ENCODE peak calls at places on chromosomes 7 and 10, in eight cellular contexts. One of them, this sample, is unnamed.
A peak's percentile ranks its signal among the peaks of the same experiment; 100 is the strongest.

GRCh38 chr10:79219276-79219957 is 127.9 kb upstream of the PPIF start:
- DNase-seq in CD8-positive, alpha-beta T cell: no peak
- DNase-seq in H1: no peak
- DNase-seq in mammary epithelial cell: no peak
- DNase-seq in K562: no peak
- DNase-seq in H9: no peak
- DNase-seq in A673: no peak
- DNase-seq in A549: no peak
- DNase-seq in this sample: no peak

GRCh38 chr10:15346440-15347141 is 24.5 kb downstream of the FAM171A1 start:
- DNase-seq in A673: no peak
- DNase-seq in H9: no peak
- DNase-seq in K562: no peak
- DNase-seq in H1: no peak
- DNase-seq in A549: no peak
- DNase-seq in mammary epithelial cell: no peak
- DNase-seq in CD8-positive, alpha-beta T cell: no peak
- DNase-seq in this sample: no peak

GRCh38 chr7:107879400-107880035 is 11.5 kb upstream of the DLD start:
- DNase-seq in H1: no peak
- DNase-seq in A549: peak; percentile 56
- DNase-seq in mammary epithelial cell: peak; percentile 55
- DNase-seq in CD8-positive, alpha-beta T cell: no peak
- DNase-seq in K562: peak; percentile 71
- DNase-seq in A673: peak; percentile 73
- DNase-seq in H9: no peak
- DNase-seq in this sample: no peak

GRCh38 chr7:158432369-158433270 is 155.0 kb downstream of the PTPRN2 start:
- DNase-seq in CD8-positive, alpha-beta T cell: no peak
- DNase-seq in H9: no peak
- DNase-seq in A549: peak; percentile 76
- DNase-seq in H1: no peak
- DNase-seq in K562: no peak
- DNase-seq in mammary epithelial cell: peak; percentile 1
- DNase-seq in A673: no peak
- DNase-seq in this sample: peak; percentile 1

GRCh38 chr7:27277628-27278027 is 35.0 kb downstream of the EVX1 start:
- DNase-seq in A549: peak; percentile 67
- DNase-seq in A673: no peak
- DNase-seq in H9: no peak
- DNase-seq in CD8-positive, alpha-beta T cell: no peak
- DNase-seq in K562: peak; percentile 13
- DNase-seq in H1: no peak
- DNase-seq in mammary epithelial cell: peak; percentile 84
- DNase-seq in this sample: no peak

GRCh38 chr10:99768430-99769011 is 13.9 kb upstream of the ABCC2 start:
- DNase-seq in K562: no peak
- DNase-seq in A673: no peak
- DNase-seq in A549: no peak
- DNase-seq in CD8-positive, alpha-beta T cell: no peak
- DNase-seq in mammary epithelial cell: no peak
- DNase-seq in H9: no peak
- DNase-seq in H1: no peak
- DNase-seq in this sample: no peak

GRCh38 chr7:131225619-131226101 is 102.0 kb upstream of the MKLN1 start:
- DNase-seq in CD8-positive, alpha-beta T cell: no peak
- DNase-seq in A673: no peak
- DNase-seq in K562: no peak
- DNase-seq in H9: no peak
- DNase-seq in mammary epithelial cell: no peak
- DNase-seq in H1: no peak
- DNase-seq in A549: peak; percentile 93
- DNase-seq in this sample: no peak

GRCh38 chr10:119378737-119379067 is 163.8 kb downstream of the RGS10 start:
- DNase-seq in A673: no peak
- DNase-seq in mammary epithelial cell: no peak
- DNase-seq in CD8-positive, alpha-beta T cell: no peak
- DNase-seq in H1: no peak
- DNase-seq in K562: peak; percentile 76
- DNase-seq in H9: no peak
- DNase-seq in A549: no peak
- DNase-seq in this sample: no peak

GRCh38 chr7:21256310-21256877 is 171.5 kb upstream of the SP4 start:
- DNase-seq in H1: no peak
- DNase-seq in mammary epithelial cell: peak; percentile 6
- DNase-seq in K562: no peak
- DNase-seq in H9: no peak
- DNase-seq in A549: peak; percentile 6
- DNase-seq in A673: peak; percentile 31
- DNase-seq in CD8-positive, alpha-beta T cell: no peak
- DNase-seq in this sample: no peak

GRCh38 chr7:69690329-69690728 is 92.1 kb downstream of the AUTS2 start:
- DNase-seq in H9: no peak
- DNase-seq in H1: no peak
- DNase-seq in A549: no peak
- DNase-seq in mammary epithelial cell: no peak
- DNase-seq in K562: no peak
- DNase-seq in CD8-positive, alpha-beta T cell: no peak
- DNase-seq in A673: no peak
- DNase-seq in this sample: no peak

GRCh38 chr7:69691327-69691726 is 93.1 kb downstream of the AUTS2 start:
- DNase-seq in A549: no peak
- DNase-seq in A673: no peak
- DNase-seq in mammary epithelial cell: no peak
- DNase-seq in CD8-positive, alpha-beta T cell: no peak
- DNase-seq in H9: no peak
- DNase-seq in K562: no peak
- DNase-seq in H1: no peak
- DNase-seq in this sample: no peak

GRCh38 chr7:69691734-69692133 is 93.5 kb downstream of the AUTS2 start:
- DNase-seq in CD8-positive, alpha-beta T cell: no peak
- DNase-seq in H1: no peak
- DNase-seq in mammary epithelial cell: no peak
- DNase-seq in K562: no peak
- DNase-seq in A549: no peak
- DNase-seq in H9: no peak
- DNase-seq in A673: no peak
- DNase-seq in this sample: no peak

GRCh38 chr7:69684955-69685631 is 86.8 kb downstream of the AUTS2 start:
- DNase-seq in A549: no peak
- DNase-seq in A673: no peak
- DNase-seq in H9: no peak
- DNase-seq in CD8-positive, alpha-beta T cell: no peak
- DNase-seq in K562: no peak
- DNase-seq in mammary epithelial cell: no peak
- DNase-seq in H1: no peak
- DNase-seq in this sample: no peak

GRCh38 chr7:69687739-69688431 is 89.6 kb downstream of the AUTS2 start:
- DNase-seq in K562: no peak
- DNase-seq in A673: no peak
- DNase-seq in mammary epithelial cell: no peak
- DNase-seq in A549: no peak
- DNase-seq in H1: no peak
- DNase-seq in CD8-positive, alpha-beta T cell: no peak
- DNase-seq in H9: no peak
- DNase-seq in this sample: no peak
- H3K27ac ChIP-seq in K562: no peak overlapping the region
- H3K27ac ChIP-seq in A673: peak overlapping the region; percentile 20
- H3K27ac ChIP-seq in mammary epithelial cell: no peak overlapping the region
- H3K27ac ChIP-seq in A549: no peak overlapping the region
- H3K27ac ChIP-seq in H1: no peak overlapping the region
- H3K27ac ChIP-seq in CD8-positive, alpha-beta T cell: no peak overlapping the region
- H3K27ac ChIP-seq in H9: no peak overlapping the region
- H3K27ac ChIP-seq in this sample: no peak overlapping the region

GRCh38 chr7:12291870-12292269 is 80.8 kb downstream of the TMEM106B start:
- DNase-seq in CD8-positive, alpha-beta T cell: no peak
- DNase-seq in A549: no peak
- DNase-seq in K562: no peak
- DNase-seq in A673: peak; percentile 14
- DNase-seq in H1: no peak
- DNase-seq in H9: no peak
- DNase-seq in mammary epithelial cell: peak; percentile 9
- DNase-seq in this sample: no peak
- TF ChIP-seq CTCF in CD8-positive, alpha-beta T cell: no peak
- TF ChIP-seq CTCF in A549: peak; percentile 3
- TF ChIP-seq CTCF in K562: peak; percentile 49
- TF ChIP-seq CTCF in A673: peak; percentile 45
- TF ChIP-seq CTCF in H1: peak; percentile 48
- TF ChIP-seq CTCF in H9: peak; percentile 47
- TF ChIP-seq CTCF in mammary epithelial cell: peak; percentile 35
- TF ChIP-seq CTCF in this sample: no peak

DNA sequence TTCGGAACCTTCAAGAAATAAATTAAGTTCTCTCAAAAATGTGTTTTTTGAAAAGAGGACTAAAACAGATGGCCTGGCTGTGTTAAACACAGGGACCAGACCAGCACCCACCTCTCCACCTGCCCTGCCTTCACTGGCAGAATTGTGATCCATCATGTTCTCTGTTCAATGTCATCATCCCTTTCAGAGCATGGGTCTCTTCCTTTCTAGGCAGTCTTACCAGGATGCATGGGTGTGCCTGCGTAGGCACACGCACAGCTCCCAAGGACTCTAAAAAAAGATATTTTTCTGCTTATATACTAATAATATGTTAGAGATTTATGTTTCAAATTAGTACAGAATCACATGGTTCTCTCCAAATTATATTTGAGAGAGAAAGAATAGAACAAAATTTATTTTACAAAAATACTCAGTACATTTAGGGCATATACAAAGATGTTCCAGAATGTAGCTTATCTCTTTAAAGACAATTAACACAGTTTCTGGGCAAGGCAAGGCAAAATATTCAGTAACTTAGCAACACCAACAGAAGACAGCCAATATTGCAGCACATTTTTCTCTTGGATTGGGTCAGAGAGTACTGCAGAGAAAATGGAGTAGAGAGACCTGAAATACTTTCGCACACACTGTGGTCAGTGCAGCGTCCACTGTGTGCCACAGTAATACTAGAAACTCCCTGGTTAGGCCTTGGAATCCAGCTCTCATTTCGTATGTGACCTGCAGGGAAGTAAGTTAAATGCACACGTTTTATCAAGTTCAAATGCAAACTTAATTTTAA is 52.8 kb downstream of the EGFR start:
- DNase-seq in mammary epithelial cell: no peak
- DNase-seq in H1: no peak
- DNase-seq in CD8-positive, alpha-beta T cell: no peak
- DNase-seq in A673: no peak
- DNase-seq in H9: no peak
- DNase-seq in A549: no peak
- DNase-seq in K562: no peak
- DNase-seq in this sample: no peak
- H3K27ac ChIP-seq in mammary epithelial cell: peak overlapping the region; percentile 97
- H3K27ac ChIP-seq in H1: no peak overlapping the region
- H3K27ac ChIP-seq in CD8-positive, alpha-beta T cell: no peak overlapping the region
- H3K27ac ChIP-seq in A673: no peak overlapping the region
- H3K27ac ChIP-seq in H9: no peak overlapping the region
- H3K27ac ChIP-seq in A549: peak overlapping the region; percentile 75
- H3K27ac ChIP-seq in K562: no peak overlapping the region
- H3K27ac ChIP-seq in this sample: peak overlapping the region; percentile 83

GRCh38 chr10:64332551-64332950 is 811.4 kb downstream of the REEP3 start:
- DNase-seq in A673: no peak
- DNase-seq in K562: no peak
- DNase-seq in CD8-positive, alpha-beta T cell: no peak
- DNase-seq in H9: no peak
- DNase-seq in H1: no peak
- DNase-seq in mammary epithelial cell: no peak
- DNase-seq in A549: no peak
- DNase-seq in this sample: no peak

GRCh38 chr10:64329510-64329909 is 808.3 kb downstream of the REEP3 start:
- DNase-seq in A549: no peak
- DNase-seq in K562: no peak
- DNase-seq in H1: no peak
- DNase-seq in mammary epithelial cell: no peak
- DNase-seq in CD8-positive, alpha-beta T cell: no peak
- DNase-seq in H9: no peak
- DNase-seq in A673: no peak
- DNase-seq in this sample: no peak

DNA sequence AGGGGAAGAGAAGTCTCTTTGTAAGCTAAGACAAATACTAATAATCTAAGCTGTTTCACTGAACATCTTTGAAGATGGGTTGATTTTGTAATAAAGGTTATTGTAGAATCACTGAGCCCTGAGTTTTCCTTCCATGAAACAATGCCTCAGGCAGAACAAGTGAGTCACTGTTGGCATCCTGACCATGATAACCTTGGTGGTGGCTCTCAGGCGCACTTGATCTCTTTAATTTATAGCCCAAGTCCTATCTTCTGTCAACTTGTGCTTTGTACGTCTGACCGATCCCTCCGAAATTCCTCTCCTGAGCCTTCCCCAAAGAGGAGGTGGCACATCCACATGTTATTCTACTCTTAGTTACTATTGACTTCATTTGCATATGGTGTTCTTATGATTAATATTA is 812.9 kb downstream of the REEP3 start:
- DNase-seq in mammary epithelial cell: no peak
- DNase-seq in H1: no peak
- DNase-seq in A549: no peak
- DNase-seq in H9: no peak
- DNase-seq in A673: no peak
- DNase-seq in K562: no peak
- DNase-seq in CD8-positive, alpha-beta T cell: no peak
- DNase-seq in this sample: no peak
- TF ChIP-seq CTCF in mammary epithelial cell: no peak
- TF ChIP-seq CTCF in H1: no peak
- TF ChIP-seq CTCF in A549: no peak
- TF ChIP-seq CTCF in H9: no peak
- TF ChIP-seq CTCF in A673: no peak
- TF ChIP-seq CTCF in K562: no peak
- TF ChIP-seq CTCF in CD8-positive, alpha-beta T cell: no peak
- TF ChIP-seq CTCF in this sample: no peak

DNA sequence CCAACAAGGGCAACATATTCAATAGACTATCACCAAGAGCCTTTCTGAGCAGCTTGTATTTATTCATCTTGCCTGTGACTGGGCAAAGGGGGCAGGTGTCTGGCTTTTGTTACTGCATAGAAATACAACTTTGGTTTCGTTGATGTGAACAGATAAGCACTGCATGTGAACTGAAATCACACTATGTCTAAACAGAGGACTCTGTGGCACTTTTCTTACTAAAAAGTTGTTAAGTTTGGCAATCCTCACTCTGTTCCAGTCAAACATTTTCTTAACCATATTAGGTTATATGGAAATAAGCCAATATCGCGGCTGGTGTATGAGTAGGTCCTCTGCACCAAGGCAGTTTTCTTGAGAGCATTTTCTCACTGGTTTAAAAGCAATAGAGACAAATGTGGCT is 48.5 kb downstream of the CALD1 start:
- DNase-seq in H9: no peak
- DNase-seq in mammary epithelial cell: no peak
- DNase-seq in A673: no peak
- DNase-seq in CD8-positive, alpha-beta T cell: no peak
- DNase-seq in K562: no peak
- DNase-seq in A549: no peak
- DNase-seq in H1: no peak
- DNase-seq in this sample: no peak
- H3K27ac ChIP-seq in H9: no peak overlapping the region
- H3K27ac ChIP-seq in mammary epithelial cell: no peak overlapping the region
- H3K27ac ChIP-seq in A673: no peak overlapping the region
- H3K27ac ChIP-seq in CD8-positive, alpha-beta T cell: no peak overlapping the region
- H3K27ac ChIP-seq in K562: no peak overlapping the region
- H3K27ac ChIP-seq in A549: no peak overlapping the region
- H3K27ac ChIP-seq in H1: no peak overlapping the region
- H3K27ac ChIP-seq in this sample: no peak overlapping the region

GRCh38 chr7:117951285-117951684 is 78.0 kb upstream of the CTTNBP2 start:
- DNase-seq in H1: no peak
- DNase-seq in H9: no peak
- DNase-seq in K562: no peak
- DNase-seq in CD8-positive, alpha-beta T cell: no peak
- DNase-seq in A549: no peak
- DNase-seq in mammary epithelial cell: peak; percentile 65
- DNase-seq in A673: no peak
- DNase-seq in this sample: no peak
- TF ChIP-seq CTCF in H1: no peak
- TF ChIP-seq CTCF in H9: no peak
- TF ChIP-seq CTCF in K562: no peak
- TF ChIP-seq CTCF in CD8-positive, alpha-beta T cell: no peak
- TF ChIP-seq CTCF in A549: no peak
- TF ChIP-seq CTCF in mammary epithelial cell: peak; percentile 18
- TF ChIP-seq CTCF in A673: no peak
- TF ChIP-seq CTCF in this sample: no peak

This sample was measured in suprapubic skin.